ENCODE peak calls at places on chromosome 16, in seven cellular contexts. T is thoracic aorta; S is CD4-positive, alpha-beta T cell; M is A549; Z is PC-9; N is sigmoid colon; I is pancreas. L is an unnamed sample.

GRCh38 chr16:89924298-89924924 is 1.3 kb downstream of the TUBB3 start:
- DNase-seq in T (no peak), S (no peak), M (peak), Z (no peak), N (no peak), I (peak), L (no peak)

GRCh38 chr16:10325783-10326543 is 59.9 kb upstream of the ATF7IP2 start:
- DNase-seq in T (no peak), S (no peak), M (no peak), Z (no peak), N (no peak), I (no peak), L (no peak)

GRCh38 chr16:85238233-85238647 is 126.0 kb upstream of the CIBAR2 start:
- DNase-seq in T (peak), S (no peak), M (no peak), Z (no peak), N (peak), I (no peak), L (no peak)

GRCh38 chr16:49932943-49933342 is 77.0 kb upstream of the ZNF423 start:
- DNase-seq in T (no peak), S (no peak), M (no peak), Z (no peak), N (peak), I (no peak), L (no peak)

GRCh38 chr16:4944333-4945281 is 7.7 kb upstream of the PPL start:
- DNase-seq in T (peak), S (no peak), M (peak), Z (peak), N (peak), I (peak), L (peak)

GRCh38 chr16:2005646-2006045 is 4.0 kb downstream of the ZNF598 start:
- DNase-seq in T (no peak), S (no peak), M (peak), Z (no peak), N (no peak), I (peak), L (no peak)

GRCh38 chr16:68548947-68549346 is 9.9 kb downstream of the ZFP90 start:
- DNase-seq in T (no peak), S (peak), M (no peak), Z (no peak), N (no peak), I (no peak), L (no peak)

GRCh38 chr16:88128556-88128955 is 177.3 kb downstream of the BANP start:
- DNase-seq in T (no peak), S (no peak), M (no peak), Z (no peak), N (no peak), I (no peak), L (no peak)

GRCh38 chr16:83715217-83715920 is 92.4 kb upstream of the HSBP1 start:
- DNase-seq in T (peak), S (no peak), M (no peak), Z (no peak), N (no peak), I (no peak), L (no peak)

GRCh38 chr16:2787406-2787805 is at the start of gene PRSS33:
- DNase-seq in T (no peak), S (no peak), M (no peak), Z (no peak), N (peak), I (no peak), L (no peak)

GRCh38 chr16:22123759-22124490 is 31.6 kb downstream of the VWA3A start:
- DNase-seq in T (no peak), S (no peak), M (peak), Z (no peak), N (no peak), I (no peak), L (no peak)

GRCh38 chr16:68289621-68290329 is 21.0 kb downstream of the SLC7A6OS start:
- DNase-seq in T (no peak), S (no peak), M (no peak), Z (no peak), N (no peak), I (no peak), L (no peak)

GRCh38 chr16:11677451-11677951 is 9.2 kb downstream of the SNN start:
- DNase-seq in T (no peak), S (no peak), M (no peak), Z (no peak), N (peak), I (no peak), L (no peak)

GRCh38 chr16:4677390-4677789 is 16.0 kb upstream of the NUDT16L1 start:
- DNase-seq in T (no peak), S (no peak), M (no peak), Z (no peak), N (no peak), I (peak), L (no peak)

GRCh38 chr16:28491080-28491969 is 549 bp downstream of the CLN3 start:
- DNase-seq in T (no peak), S (no peak), M (no peak), Z (peak), N (peak), I (peak), L (peak)

GRCh38 chr16:89476811-89477261 is 13.5 kb downstream of the ANKRD11 start:
- DNase-seq in T (no peak), S (no peak), M (no peak), Z (no peak), N (no peak), I (no peak), L (no peak)

GRCh38 chr16:55040366-55041086 is 109.9 kb downstream of the IRX5 start:
- DNase-seq in T (no peak), S (no peak), M (no peak), Z (no peak), N (peak), I (no peak), L (no peak)

GRCh38 chr16:6645758-6646423 is 686.8 kb upstream of the RBFOX1 start:
- DNase-seq in T (no peak), S (no peak), M (no peak), Z (no peak), N (no peak), I (no peak), L (no peak)

GRCh38 chr16:87492241-87492635 is 586 bp downstream of the ZCCHC14 start:
- DNase-seq in T (no peak), S (no peak), M (no peak), Z (no peak), N (no peak), I (no peak), L (no peak)

GRCh38 chr16:73616186-73616585 is 568.3 kb upstream of the ZFHX3 start:
- DNase-seq in T (no peak), S (no peak), M (peak), Z (no peak), N (no peak), I (no peak), L (no peak)

GRCh38 chr16:69131167-69131748 is 1.1 kb downstream of the CHTF8 start:
- DNase-seq in T (no peak), S (no peak), M (peak), Z (no peak), N (no peak), I (no peak), L (no peak)

GRCh38 chr16:6019490-6019991 is 921.9 kb upstream of the EEF2KMT start:
- DNase-seq in T (no peak), S (no peak), M (no peak), Z (no peak), N (no peak), I (peak), L (no peak)

GRCh38 chr16:88009566-88010342 is 58.5 kb downstream of the BANP start:
- DNase-seq in T (no peak), S (no peak), M (no peak), Z (no peak), N (no peak), I (no peak), L (no peak)

GRCh38 chr16:62014534-62014933 is 21.7 kb downstream of the CDH8 start:
- DNase-seq in T (no peak), S (no peak), M (no peak), Z (no peak), N (no peak), I (no peak), L (no peak)

GRCh38 chr16:30750876-30751465 is 2.7 kb downstream of the PHKG2 start:
- DNase-seq in T (no peak), S (no peak), M (no peak), Z (no peak), N (peak), I (no peak), L (no peak)

DNA sequence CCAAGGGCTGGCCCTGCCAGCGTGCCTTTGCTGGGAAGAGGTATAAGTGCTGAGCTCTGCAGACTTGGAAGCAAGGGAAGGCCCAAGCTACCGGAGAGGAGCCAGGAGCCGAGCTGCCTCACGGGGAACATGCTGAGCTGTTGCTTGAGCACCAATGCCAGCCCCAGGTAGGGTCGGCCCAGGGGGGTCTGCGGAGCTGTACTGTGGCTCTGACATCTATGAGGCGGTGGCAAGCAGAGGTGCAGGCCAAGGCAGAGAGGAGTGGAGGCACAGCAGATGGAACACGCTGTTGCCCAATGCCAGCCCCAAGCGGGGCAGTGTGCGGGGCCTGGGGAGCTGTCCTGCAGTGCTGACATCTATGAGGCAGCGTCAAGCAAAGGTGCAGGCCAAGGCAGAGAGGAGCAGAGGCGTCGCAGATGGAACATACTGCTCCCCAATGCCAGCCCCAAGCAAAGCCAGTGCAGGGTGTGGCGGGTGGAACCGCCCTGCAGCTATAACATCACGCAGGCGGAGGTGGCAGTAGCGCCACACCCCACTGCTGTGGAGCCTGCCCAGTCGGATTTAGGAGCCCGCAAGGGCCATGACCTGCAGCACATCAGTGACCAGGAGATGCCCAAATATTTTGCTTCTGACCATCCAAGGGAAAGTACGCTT is 10.0 kb downstream of the GGA2 start:
- DNase-seq in T (no peak), S (no peak), M (no peak), Z (no peak), N (no peak), I (peak), L (no peak)
- H3K27ac ChIP-seq in T (no peak), S (no peak), M (no peak), Z (no peak), N (no peak), I (peak), L (no peak)

DNA sequence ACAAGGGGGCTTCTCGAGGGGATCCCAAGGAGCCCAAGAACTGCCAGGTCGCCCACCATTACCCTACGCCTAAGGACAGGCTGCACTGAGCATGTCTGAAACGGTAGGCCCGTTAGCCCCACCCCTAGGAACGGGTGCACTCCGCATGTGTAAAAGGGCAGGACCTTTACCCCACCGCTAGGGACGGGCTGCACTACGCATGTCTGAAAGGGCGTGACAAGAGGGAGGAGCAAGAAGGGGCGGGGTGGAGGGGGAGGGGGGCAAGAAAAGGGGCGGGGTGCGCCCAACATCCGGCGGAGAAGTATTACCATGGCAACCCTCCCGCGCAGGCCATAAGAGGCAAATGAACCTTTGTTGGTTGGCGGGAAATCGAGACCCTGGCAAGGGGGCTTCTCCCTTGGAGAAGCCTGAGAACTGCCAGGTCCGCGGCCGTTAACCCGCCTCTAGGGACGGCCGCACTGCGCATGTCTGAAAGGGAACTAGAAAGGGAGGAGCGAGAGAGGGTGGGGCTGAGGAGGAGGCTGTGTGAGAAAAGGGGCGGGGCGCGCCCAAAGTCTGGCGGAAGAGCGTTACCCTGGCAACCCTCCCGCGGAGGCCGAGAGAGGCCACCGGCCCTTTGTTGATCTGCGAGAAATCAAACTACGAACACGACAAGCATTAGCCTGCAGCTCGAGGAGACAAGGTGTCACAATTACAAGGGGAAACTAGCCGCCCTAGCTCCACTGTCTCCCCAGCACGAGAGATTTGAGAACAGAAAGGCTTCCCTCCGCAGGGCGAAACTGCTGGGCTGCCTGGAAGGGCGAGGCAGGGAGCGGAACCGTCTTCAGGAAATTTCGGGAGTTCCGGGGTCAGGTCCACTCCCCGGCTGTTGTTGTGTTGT is 2046.8 kb downstream of the TP53TG3F start:
- DNase-seq in T (no peak), S (no peak), M (peak), Z (no peak), N (no peak), I (peak), L (no peak)
- H3K27ac ChIP-seq in T (no peak), S (no peak), M (peak), Z (no peak), N (no peak), I (no peak), L (no peak)

GRCh38 chr16:23966577-23966976 is 130.8 kb downstream of the PRKCB start:
- DNase-seq in T (no peak), S (no peak), M (no peak), Z (no peak), N (no peak), I (no peak), L (no peak)

GRCh38 chr16:23969468-23970297 is 133.9 kb downstream of the PRKCB start:
- DNase-seq in T (no peak), S (no peak), M (no peak), Z (no peak), N (no peak), I (no peak), L (no peak)

GRCh38 chr16:23965137-23965733 is 129.5 kb downstream of the PRKCB start:
- DNase-seq in T (no peak), S (no peak), M (no peak), Z (no peak), N (no peak), I (no peak), L (no peak)

GRCh38 chr16:23967018-23967417 is 131.2 kb downstream of the PRKCB start:
- DNase-seq in T (no peak), S (no peak), M (no peak), Z (no peak), N (no peak), I (no peak), L (no peak)

DNA sequence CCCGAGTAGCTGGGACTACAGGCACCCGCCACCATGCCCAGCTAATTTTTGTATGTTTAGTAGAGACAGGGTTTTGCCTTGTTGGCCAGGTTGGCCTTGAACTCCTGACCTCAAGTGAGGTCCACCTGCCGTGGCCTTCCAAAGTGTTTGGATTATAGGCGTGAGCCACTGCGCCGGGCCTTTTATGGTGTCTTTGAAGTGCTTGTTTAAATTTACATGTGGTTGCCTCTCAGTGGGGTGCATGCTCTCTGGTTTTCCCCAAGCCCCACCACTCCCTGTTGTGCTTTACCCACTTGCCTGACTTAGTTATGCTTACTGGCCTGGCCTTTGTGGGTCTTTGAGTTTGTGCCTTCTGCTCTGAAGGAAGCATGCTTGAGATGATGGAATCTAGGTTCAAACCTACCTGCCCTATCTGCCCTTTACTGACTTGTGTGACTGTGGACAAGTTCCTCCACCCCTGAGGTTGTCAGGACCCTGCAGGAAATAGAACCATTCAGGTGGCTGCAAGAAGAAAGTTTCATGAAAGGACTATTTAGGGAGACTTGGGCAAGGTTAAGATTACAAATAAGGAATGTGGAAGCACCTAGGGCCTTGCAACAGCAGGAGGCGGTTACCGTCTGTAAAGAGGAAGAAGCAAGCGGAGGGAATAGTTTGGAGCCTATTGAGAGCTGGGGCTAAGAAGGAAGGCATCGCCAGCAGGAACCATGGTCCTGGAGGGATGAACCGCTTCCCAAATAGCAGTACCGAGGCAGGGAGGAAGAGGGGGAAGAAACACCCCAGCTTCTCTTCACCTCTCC is 132.2 kb downstream of the PRKCB start:
- DNase-seq in T (no peak), S (no peak), M (no peak), Z (no peak), N (no peak), I (no peak), L (no peak)
- H3K27ac ChIP-seq in T (no peak), S (no peak), M (no peak), Z (no peak), N (no peak), I (no peak), L (no peak)

GRCh38 chr16:53159781-53160436 is 105.1 kb downstream of the CHD9 start:
- DNase-seq in T (no peak), S (no peak), M (peak), Z (no peak), N (no peak), I (no peak), L (no peak)
- H3K27ac ChIP-seq in T (no peak), S (no peak), M (no peak), Z (no peak), N (no peak), I (no peak), L (no peak)

GRCh38 chr16:70377782-70378181 is 31.1 kb downstream of the DDX19A start:
- DNase-seq in T (no peak), S (no peak), M (no peak), Z (no peak), N (no peak), I (no peak), L (no peak)

GRCh38 chr16:70378869-70379493 is 32.3 kb downstream of the DDX19A start:
- DNase-seq in T (no peak), S (no peak), M (no peak), Z (no peak), N (no peak), I (no peak), L (no peak)

GRCh38 chr16:70374213-70374612 is 27.5 kb downstream of the DDX19A start:
- DNase-seq in T (no peak), S (no peak), M (no peak), Z (no peak), N (no peak), I (no peak), L (no peak)

GRCh38 chr16:70372921-70373550 is 26.3 kb downstream of the DDX19A start:
- DNase-seq in T (no peak), S (no peak), M (no peak), Z (no peak), N (no peak), I (no peak), L (no peak)

GRCh38 chr16:70375636-70376611 is 29.2 kb downstream of the DDX19A start:
- DNase-seq in T (no peak), S (no peak), M (no peak), Z (no peak), N (no peak), I (no peak), L (no peak)
- H3K27ac ChIP-seq in T (peak), S (no peak), M (no peak), Z (no peak), N (no peak), I (no peak), L (peak)

DNA sequence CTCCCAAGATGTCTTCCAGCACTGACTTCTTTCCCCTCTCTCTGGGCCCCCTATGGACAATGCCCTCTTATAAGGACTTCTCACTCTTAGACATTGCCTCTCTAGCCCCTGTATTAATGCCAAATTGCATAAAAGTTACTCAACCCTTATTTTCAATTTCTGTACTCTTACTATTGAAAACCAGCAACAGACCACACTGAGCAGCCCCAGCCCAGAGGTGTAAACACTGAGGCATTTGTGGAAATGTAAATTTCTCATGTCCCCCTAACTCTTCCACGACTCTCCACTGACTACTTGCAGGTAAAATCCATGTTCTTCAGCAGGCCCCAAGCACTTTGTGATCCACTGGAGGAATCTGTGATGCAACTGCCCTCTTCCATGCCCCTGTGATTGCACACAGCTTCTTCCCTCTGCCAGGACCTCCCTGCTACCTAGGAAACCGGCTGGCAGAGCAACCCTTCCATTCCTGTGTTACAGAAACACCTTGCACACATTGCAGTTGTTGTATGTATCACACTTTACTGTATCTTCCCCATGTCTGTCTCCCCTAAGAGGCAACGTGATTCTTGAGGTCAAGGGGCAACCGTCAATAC is 4.4 kb downstream of the N4BP1 start:
- DNase-seq in T (no peak), S (no peak), M (no peak), Z (no peak), N (no peak), I (no peak), L (peak)
- H3K27ac ChIP-seq in T (no peak), S (no peak), M (no peak), Z (no peak), N (no peak), I (no peak), L (no peak)